ENCODE peak calls at places on chromosomes 13 and 19, in seven cellular contexts. S, H, A, E, P, O and K are unnamed samples.
A peak's percentile ranks its signal among the peaks of the same experiment; 100 is the strongest.

GRCh38 chr19:29769997-29770396 is 41.8 kb upstream of the CCNE1 start:
- DNase-seq in P (no peak), O (peak; percentile 97), A (no peak), H (no peak), S (no peak), E (no peak), K (no peak)

GRCh38 chr19:58328999-58329398 is 2.2 kb downstream of the ZSCAN22 start:
- DNase-seq in O (no peak), P (peak; percentile 27), A (peak; percentile 81), H (peak; percentile 77), S (no peak), E (peak; percentile 47), K (no peak)

GRCh38 chr19:35087393-35087792 is 28.2 kb upstream of the FXYD3 start:
- DNase-seq in O (no peak), E (no peak), P (no peak), S (no peak), H (no peak), A (no peak), K (no peak)

GRCh38 chr19:710767-711166 is 2.0 kb downstream of the PALM start:
- DNase-seq in A (no peak), H (no peak), O (no peak), P (no peak), S (no peak), E (no peak), K (no peak)

GRCh38 chr13:113638173-113638746 is 19.7 kb downstream of the ATP4B start:
- DNase-seq in A (no peak), E (no peak), S (no peak), O (no peak), H (no peak), P (no peak), K (no peak)

GRCh38 chr19:13985771-13986347 is 20.3 kb downstream of the RFX1 start:
- DNase-seq in O (no peak), A (peak; percentile 37), H (peak; percentile 63), P (no peak), S (no peak), E (no peak), K (no peak)

GRCh38 chr13:113851826-113852535 is 11.9 kb downstream of the GAS6 start:
- DNase-seq in S (no peak), E (no peak), A (no peak), H (peak; percentile 18), O (no peak), P (no peak), K (no peak)

GRCh38 chr19:46714523-46715106 is 2.3 kb downstream of the PRKD2 start:
- DNase-seq in H (no peak), A (no peak), O (no peak), P (no peak), S (no peak), E (no peak), K (peak; percentile 48)

GRCh38 chr19:10149427-10149826 is 29.7 kb upstream of the EIF3G start:
- DNase-seq in P (no peak), S (no peak), O (no peak), A (no peak), H (no peak), E (no peak), K (no peak)

GRCh38 chr13:73158851-73159250 is 100.0 kb downstream of the KLF5 start:
- DNase-seq in O (no peak), A (no peak), P (no peak), E (no peak), S (peak; percentile 75), H (no peak), K (peak; percentile 46)

GRCh38 chr13:67107973-67108372 is 122.2 kb downstream of the PCDH9 start:
- DNase-seq in E (no peak), P (no peak), O (no peak), H (no peak), S (no peak), A (no peak), K (no peak)

GRCh38 chr19:41447732-41448332 is 4.9 kb downstream of the ERICH4 start:
- DNase-seq in H (no peak), S (no peak), O (no peak), P (no peak), E (no peak), A (no peak), K (no peak)

GRCh38 chr13:36882829-36883390 is 37.1 kb downstream of the SMAD9 start:
- DNase-seq in P (no peak), O (no peak), E (no peak), A (no peak), S (no peak), H (no peak), K (no peak)

GRCh38 chr19:9945319-9945966 is 9.1 kb upstream of the OLFM2 start:
- DNase-seq in S (peak; percentile 100), H (peak; percentile 57), E (no peak), O (no peak), P (no peak), A (peak; percentile 51), K (peak; percentile 97)

GRCh38 chr13:73273737-73274136 is 214.9 kb downstream of the KLF5 start:
- DNase-seq in H (no peak), A (no peak), O (peak; percentile 17), E (no peak), S (peak; percentile 89), P (no peak), K (peak; percentile 59)

GRCh38 chr13:49652691-49653305 is 24.5 kb downstream of the ARL11 start:
- DNase-seq in P (no peak), H (peak; percentile 70), A (peak; percentile 82), S (peak; percentile 10), O (peak; percentile 14), E (peak; percentile 36), K (peak; percentile 54)

GRCh38 chr13:49935171-49936084 is 712 bp downstream of the SPRYD7 start:
- DNase-seq in O (peak; percentile 79), E (peak; percentile 46), H (peak; percentile 66), S (peak; percentile 50), P (peak; percentile 3), A (peak; percentile 86), K (peak; percentile 86)

GRCh38 chr13:100788540-100788939 is 113.9 kb upstream of the TMTC4 start:
- DNase-seq in E (no peak), S (no peak), H (no peak), O (no peak), A (no peak), P (no peak), K (no peak)

GRCh38 chr13:100789968-100790367 is 115.4 kb upstream of the TMTC4 start:
- DNase-seq in A (no peak), H (no peak), P (no peak), O (no peak), E (no peak), S (no peak), K (peak; percentile 30)

GRCh38 chr13:100790405-100790804 is 115.8 kb upstream of the TMTC4 start:
- DNase-seq in E (no peak), A (no peak), P (no peak), H (no peak), O (no peak), S (no peak), K (no peak)

GRCh38 chr13:100789025-100789424 is 114.4 kb upstream of the TMTC4 start:
- DNase-seq in E (no peak), A (peak; percentile 36), H (no peak), O (no peak), P (no peak), S (no peak), K (no peak)

DNA sequence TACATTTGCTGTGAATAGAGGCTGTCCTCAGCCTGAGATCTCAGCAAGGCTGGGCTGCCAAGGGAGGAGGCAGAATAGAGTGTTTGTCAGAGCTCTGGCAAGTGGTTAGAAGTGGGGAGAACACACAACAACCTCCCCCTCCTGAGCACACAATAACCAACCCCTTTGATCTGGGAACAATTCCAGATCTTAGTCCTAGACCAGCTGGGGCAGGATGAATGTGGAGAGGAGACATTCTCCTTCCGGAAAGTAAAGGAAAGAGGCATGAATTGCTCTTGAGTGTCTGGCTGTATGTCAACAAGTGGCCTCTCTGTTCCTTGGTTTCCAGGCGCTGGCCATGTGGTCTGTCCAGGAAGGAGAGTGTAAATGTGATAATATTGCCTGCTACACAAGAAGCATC is 114.9 kb upstream of the TMTC4 start:
- DNase-seq in A (no peak), E (no peak), P (no peak), H (no peak), S (no peak), O (no peak), K (peak; percentile 61)
- H3K27ac ChIP-seq in A (no peak overlapping the region), E (no peak overlapping the region), P (no peak overlapping the region), H (no peak overlapping the region), S (no peak overlapping the region), O (no peak overlapping the region), K (no peak overlapping the region)

GRCh38 chr19:32879741-32880140 is 10.2 kb upstream of the SLC7A9 start:
- DNase-seq in P (no peak), A (no peak), E (no peak), O (no peak), H (no peak), S (no peak), K (no peak)
- H3K18ac ChIP-seq in P (no peak overlapping the region), A (no peak overlapping the region), E (no peak overlapping the region), O (no peak overlapping the region), H (no peak overlapping the region), S (no peak overlapping the region), K (no peak overlapping the region)

DNA sequence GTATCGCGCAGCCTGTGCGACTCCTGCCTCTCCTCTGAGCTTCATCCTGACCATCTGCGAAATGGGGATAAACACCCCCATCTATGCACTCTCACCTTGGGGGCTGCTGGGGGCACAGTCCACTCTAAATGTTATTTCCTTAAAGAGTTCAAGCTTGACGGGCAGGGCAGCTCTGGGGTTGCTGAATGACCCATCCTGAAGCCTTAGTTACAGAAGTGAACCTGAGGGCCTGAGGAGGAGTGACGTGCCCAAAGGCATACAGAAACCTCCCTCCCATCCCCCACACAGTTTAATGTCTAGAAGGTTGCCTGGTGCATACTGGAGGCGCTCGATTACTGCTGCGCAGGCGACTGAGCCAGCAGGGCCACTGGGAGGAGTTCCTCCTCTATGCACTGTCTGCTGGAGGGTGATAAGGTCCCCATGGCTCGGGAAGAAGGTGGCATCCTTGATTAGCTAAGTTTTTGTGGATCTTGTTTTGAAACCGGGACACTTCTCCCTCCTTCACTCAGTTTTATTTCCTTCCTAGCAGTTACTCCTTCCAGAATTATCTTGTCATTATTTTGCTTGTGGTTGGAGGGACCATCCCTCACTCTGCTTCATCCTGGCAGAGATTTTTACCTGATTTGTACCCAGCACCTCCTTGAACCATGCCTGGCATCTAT is 572 bp upstream of the FKBP8 start:
- DNase-seq in P (no peak), E (peak; percentile 30), H (peak; percentile 78), S (peak; percentile 40), A (peak; percentile 91), O (peak; percentile 79), K (peak; percentile 84)
- H4K8ac ChIP-seq in P (no peak overlapping the region), E (no peak overlapping the region), H (no peak overlapping the region), S (peak overlapping the region; percentile 98), A (no peak overlapping the region), O (peak overlapping the region; percentile 89), K (peak overlapping the region; percentile 100)

DNA sequence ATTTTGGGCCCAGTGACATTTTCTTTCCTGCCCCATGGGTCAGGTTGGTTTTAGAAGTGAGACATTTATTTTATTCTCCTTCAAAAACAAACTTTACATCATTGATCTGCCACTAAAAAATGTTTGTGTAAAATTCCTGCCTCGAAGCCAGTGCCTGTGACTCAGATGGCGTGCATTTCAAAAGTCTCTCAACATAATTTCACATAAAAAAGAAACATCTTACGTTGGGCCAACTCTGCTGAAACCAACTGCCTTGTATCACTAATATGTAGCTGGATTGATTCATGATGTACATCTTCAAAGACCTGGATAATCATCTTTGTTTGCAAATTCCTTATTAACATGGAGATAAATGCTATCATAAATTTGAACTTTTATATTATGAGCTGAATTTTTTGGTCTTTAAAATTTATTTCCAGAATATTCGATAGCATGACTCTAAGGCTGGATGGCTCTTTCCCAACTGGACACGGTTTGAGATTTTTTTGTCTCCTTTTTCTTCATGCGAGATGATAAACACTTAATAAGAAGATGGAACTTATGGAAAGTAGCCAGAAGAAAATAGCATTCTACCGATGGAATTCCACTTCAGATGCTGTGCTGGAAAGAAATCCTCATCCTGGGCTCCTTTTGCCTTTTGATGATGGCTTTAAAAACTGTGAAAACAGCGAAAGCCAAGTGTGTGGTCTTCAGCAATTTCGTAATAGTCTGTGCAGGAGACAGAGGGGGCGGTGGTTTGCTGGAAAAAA is 420.5 kb downstream of the FGF9 start:
- DNase-seq in H (no peak), E (no peak), A (no peak), S (peak; percentile 79), P (no peak), O (no peak), K (peak; percentile 6)
- H3K27ac ChIP-seq in H (no peak overlapping the region), E (no peak overlapping the region), A (no peak overlapping the region), S (peak overlapping the region; percentile 80), P (no peak overlapping the region), O (no peak overlapping the region), K (no peak overlapping the region)